ENCODE peak calls at places on chromosomes 16 and 17, in nine cellular contexts. One of them, this sample, is unnamed.

GRCh38 chr17:29612404-29613370 is 10.0 kb downstream of the CORO6 start:
- DNase-seq in stimulated activated CD4-positive, alpha-beta T cell treated with anti-CD3 and anti-CD28 coated beads, Interleukin-1b, Interleukin-23, amount 100 ng/mL, for 4 hours: no peak
- DNase-seq in non-pigmented ciliary epithelial cell: no peak
- DNase-seq in LoVo: no peak
- DNase-seq in frontal cortex: no peak
- DNase-seq in C1 segment of cervical spinal cord: no peak
- DNase-seq in tibial nerve: no peak
- DNase-seq in AG08395: no peak
- DNase-seq in effector memory CD4-positive, alpha-beta T cell: no peak
- DNase-seq in this sample: no peak

GRCh38 chr17:46770818-46771600 is 47.5 kb downstream of the WNT3 start:
- DNase-seq in stimulated activated CD4-positive, alpha-beta T cell treated with anti-CD3 and anti-CD28 coated beads, Interleukin-1b, Interleukin-23, amount 100 ng/mL, for 4 hours: peak
- DNase-seq in non-pigmented ciliary epithelial cell: no peak
- DNase-seq in LoVo: peak
- DNase-seq in frontal cortex: no peak
- DNase-seq in C1 segment of cervical spinal cord: no peak
- DNase-seq in tibial nerve: no peak
- DNase-seq in AG08395: peak
- DNase-seq in effector memory CD4-positive, alpha-beta T cell: no peak
- DNase-seq in this sample: peak

GRCh38 chr17:75096082-75096625 is 8.4 kb downstream of the SLC16A5 start:
- DNase-seq in stimulated activated CD4-positive, alpha-beta T cell treated with anti-CD3 and anti-CD28 coated beads, Interleukin-1b, Interleukin-23, amount 100 ng/mL, for 4 hours: no peak
- DNase-seq in non-pigmented ciliary epithelial cell: no peak
- DNase-seq in LoVo: peak
- DNase-seq in frontal cortex: no peak
- DNase-seq in C1 segment of cervical spinal cord: peak
- DNase-seq in tibial nerve: peak
- DNase-seq in AG08395: peak
- DNase-seq in effector memory CD4-positive, alpha-beta T cell: no peak
- DNase-seq in this sample: peak

GRCh38 chr17:46979023-46979870 is at the start of gene RPRML:
- DNase-seq in stimulated activated CD4-positive, alpha-beta T cell treated with anti-CD3 and anti-CD28 coated beads, Interleukin-1b, Interleukin-23, amount 100 ng/mL, for 4 hours: peak
- DNase-seq in non-pigmented ciliary epithelial cell: no peak
- DNase-seq in LoVo: peak
- DNase-seq in frontal cortex: peak
- DNase-seq in C1 segment of cervical spinal cord: no peak
- DNase-seq in tibial nerve: no peak
- DNase-seq in AG08395: peak
- DNase-seq in effector memory CD4-positive, alpha-beta T cell: no peak
- DNase-seq in this sample: peak

GRCh38 chr17:36614974-36615373 is 13.6 kb downstream of the MRM1 start:
- DNase-seq in stimulated activated CD4-positive, alpha-beta T cell treated with anti-CD3 and anti-CD28 coated beads, Interleukin-1b, Interleukin-23, amount 100 ng/mL, for 4 hours: no peak
- DNase-seq in non-pigmented ciliary epithelial cell: no peak
- DNase-seq in LoVo: no peak
- DNase-seq in frontal cortex: no peak
- DNase-seq in C1 segment of cervical spinal cord: no peak
- DNase-seq in tibial nerve: no peak
- DNase-seq in AG08395: no peak
- DNase-seq in effector memory CD4-positive, alpha-beta T cell: no peak
- DNase-seq in this sample: no peak

GRCh38 chr17:43560461-43561427 is 14.6 kb upstream of the ETV4 start:
- DNase-seq in stimulated activated CD4-positive, alpha-beta T cell treated with anti-CD3 and anti-CD28 coated beads, Interleukin-1b, Interleukin-23, amount 100 ng/mL, for 4 hours: no peak
- DNase-seq in non-pigmented ciliary epithelial cell: no peak
- DNase-seq in LoVo: no peak
- DNase-seq in frontal cortex: no peak
- DNase-seq in C1 segment of cervical spinal cord: no peak
- DNase-seq in tibial nerve: no peak
- DNase-seq in AG08395: no peak
- DNase-seq in effector memory CD4-positive, alpha-beta T cell: no peak
- DNase-seq in this sample: no peak

GRCh38 chr17:77445030-77445907 is 304.5 kb downstream of the SEC14L1 start:
- DNase-seq in stimulated activated CD4-positive, alpha-beta T cell treated with anti-CD3 and anti-CD28 coated beads, Interleukin-1b, Interleukin-23, amount 100 ng/mL, for 4 hours: no peak
- DNase-seq in non-pigmented ciliary epithelial cell: no peak
- DNase-seq in LoVo: no peak
- DNase-seq in frontal cortex: no peak
- DNase-seq in C1 segment of cervical spinal cord: peak
- DNase-seq in tibial nerve: peak
- DNase-seq in AG08395: peak
- DNase-seq in effector memory CD4-positive, alpha-beta T cell: peak
- DNase-seq in this sample: no peak

GRCh38 chr17:47949951-47950350 is 7.7 kb downstream of the PRR15L start:
- DNase-seq in stimulated activated CD4-positive, alpha-beta T cell treated with anti-CD3 and anti-CD28 coated beads, Interleukin-1b, Interleukin-23, amount 100 ng/mL, for 4 hours: no peak
- DNase-seq in non-pigmented ciliary epithelial cell: no peak
- DNase-seq in LoVo: no peak
- DNase-seq in frontal cortex: no peak
- DNase-seq in C1 segment of cervical spinal cord: no peak
- DNase-seq in tibial nerve: no peak
- DNase-seq in AG08395: no peak
- DNase-seq in effector memory CD4-positive, alpha-beta T cell: no peak
- DNase-seq in this sample: no peak

GRCh38 chr17:63537991-63538692 is 12.1 kb upstream of the DCAF7 start:
- DNase-seq in stimulated activated CD4-positive, alpha-beta T cell treated with anti-CD3 and anti-CD28 coated beads, Interleukin-1b, Interleukin-23, amount 100 ng/mL, for 4 hours: no peak
- DNase-seq in non-pigmented ciliary epithelial cell: no peak
- DNase-seq in LoVo: no peak
- DNase-seq in frontal cortex: no peak
- DNase-seq in C1 segment of cervical spinal cord: no peak
- DNase-seq in tibial nerve: no peak
- DNase-seq in AG08395: no peak
- DNase-seq in effector memory CD4-positive, alpha-beta T cell: no peak
- DNase-seq in this sample: peak

GRCh38 chr16:11093578-11094074 is 149.3 kb downstream of the CLEC16A start:
- DNase-seq in stimulated activated CD4-positive, alpha-beta T cell treated with anti-CD3 and anti-CD28 coated beads, Interleukin-1b, Interleukin-23, amount 100 ng/mL, for 4 hours: no peak
- DNase-seq in non-pigmented ciliary epithelial cell: no peak
- DNase-seq in LoVo: no peak
- DNase-seq in frontal cortex: no peak
- DNase-seq in C1 segment of cervical spinal cord: no peak
- DNase-seq in tibial nerve: no peak
- DNase-seq in AG08395: no peak
- DNase-seq in effector memory CD4-positive, alpha-beta T cell: no peak
- DNase-seq in this sample: no peak

GRCh38 chr17:33385133-33385532 is 92.0 kb upstream of the ASIC2 start:
- DNase-seq in stimulated activated CD4-positive, alpha-beta T cell treated with anti-CD3 and anti-CD28 coated beads, Interleukin-1b, Interleukin-23, amount 100 ng/mL, for 4 hours: no peak
- DNase-seq in non-pigmented ciliary epithelial cell: no peak
- DNase-seq in LoVo: no peak
- DNase-seq in frontal cortex: no peak
- DNase-seq in C1 segment of cervical spinal cord: no peak
- DNase-seq in tibial nerve: no peak
- DNase-seq in AG08395: no peak
- DNase-seq in effector memory CD4-positive, alpha-beta T cell: no peak
- DNase-seq in this sample: no peak

GRCh38 chr16:11780988-11781680 is 15.9 kb downstream of the ZC3H7A start:
- DNase-seq in stimulated activated CD4-positive, alpha-beta T cell treated with anti-CD3 and anti-CD28 coated beads, Interleukin-1b, Interleukin-23, amount 100 ng/mL, for 4 hours: no peak
- DNase-seq in non-pigmented ciliary epithelial cell: no peak
- DNase-seq in LoVo: no peak
- DNase-seq in frontal cortex: no peak
- DNase-seq in C1 segment of cervical spinal cord: no peak
- DNase-seq in tibial nerve: no peak
- DNase-seq in AG08395: no peak
- DNase-seq in effector memory CD4-positive, alpha-beta T cell: no peak
- DNase-seq in this sample: no peak

GRCh38 chr17:13996758-13997157 is 72.5 kb upstream of the COX10 start:
- DNase-seq in stimulated activated CD4-positive, alpha-beta T cell treated with anti-CD3 and anti-CD28 coated beads, Interleukin-1b, Interleukin-23, amount 100 ng/mL, for 4 hours: no peak
- DNase-seq in non-pigmented ciliary epithelial cell: no peak
- DNase-seq in LoVo: no peak
- DNase-seq in frontal cortex: no peak
- DNase-seq in C1 segment of cervical spinal cord: no peak
- DNase-seq in tibial nerve: no peak
- DNase-seq in AG08395: no peak
- DNase-seq in effector memory CD4-positive, alpha-beta T cell: no peak
- DNase-seq in this sample: no peak

GRCh38 chr16:29012913-29013641 is 28.2 kb downstream of the LAT start:
- DNase-seq in stimulated activated CD4-positive, alpha-beta T cell treated with anti-CD3 and anti-CD28 coated beads, Interleukin-1b, Interleukin-23, amount 100 ng/mL, for 4 hours: no peak
- DNase-seq in non-pigmented ciliary epithelial cell: no peak
- DNase-seq in LoVo: no peak
- DNase-seq in frontal cortex: no peak
- DNase-seq in C1 segment of cervical spinal cord: no peak
- DNase-seq in tibial nerve: no peak
- DNase-seq in AG08395: no peak
- DNase-seq in effector memory CD4-positive, alpha-beta T cell: no peak
- DNase-seq in this sample: no peak

GRCh38 chr17:62827722-62828498 is 19.8 kb upstream of the MARCHF10 start:
- DNase-seq in stimulated activated CD4-positive, alpha-beta T cell treated with anti-CD3 and anti-CD28 coated beads, Interleukin-1b, Interleukin-23, amount 100 ng/mL, for 4 hours: no peak
- DNase-seq in non-pigmented ciliary epithelial cell: no peak
- DNase-seq in LoVo: peak
- DNase-seq in frontal cortex: no peak
- DNase-seq in C1 segment of cervical spinal cord: no peak
- DNase-seq in tibial nerve: no peak
- DNase-seq in AG08395: no peak
- DNase-seq in effector memory CD4-positive, alpha-beta T cell: no peak
- DNase-seq in this sample: peak

GRCh38 chr17:41595585-41595984 is 8.9 kb upstream of the KRT14 start:
- DNase-seq in stimulated activated CD4-positive, alpha-beta T cell treated with anti-CD3 and anti-CD28 coated beads, Interleukin-1b, Interleukin-23, amount 100 ng/mL, for 4 hours: no peak
- DNase-seq in non-pigmented ciliary epithelial cell: no peak
- DNase-seq in LoVo: no peak
- DNase-seq in frontal cortex: no peak
- DNase-seq in C1 segment of cervical spinal cord: no peak
- DNase-seq in tibial nerve: no peak
- DNase-seq in AG08395: no peak
- DNase-seq in effector memory CD4-positive, alpha-beta T cell: no peak
- DNase-seq in this sample: no peak

GRCh38 chr17:81487487-81488275 is 24.9 kb downstream of the ACTG1 start:
- DNase-seq in stimulated activated CD4-positive, alpha-beta T cell treated with anti-CD3 and anti-CD28 coated beads, Interleukin-1b, Interleukin-23, amount 100 ng/mL, for 4 hours: peak
- DNase-seq in non-pigmented ciliary epithelial cell: no peak
- DNase-seq in LoVo: peak
- DNase-seq in frontal cortex: peak
- DNase-seq in C1 segment of cervical spinal cord: no peak
- DNase-seq in tibial nerve: peak
- DNase-seq in AG08395: peak
- DNase-seq in effector memory CD4-positive, alpha-beta T cell: peak
- DNase-seq in this sample: peak

GRCh38 chr17:44565866-44566443 is 8.7 kb downstream of the FZD2 start:
- DNase-seq in stimulated activated CD4-positive, alpha-beta T cell treated with anti-CD3 and anti-CD28 coated beads, Interleukin-1b, Interleukin-23, amount 100 ng/mL, for 4 hours: no peak
- DNase-seq in non-pigmented ciliary epithelial cell: no peak
- DNase-seq in LoVo: no peak
- DNase-seq in frontal cortex: no peak
- DNase-seq in C1 segment of cervical spinal cord: no peak
- DNase-seq in tibial nerve: no peak
- DNase-seq in AG08395: no peak
- DNase-seq in effector memory CD4-positive, alpha-beta T cell: no peak
- DNase-seq in this sample: no peak

GRCh38 chr16:69522732-69523404 is 42.9 kb upstream of the NFAT5 start:
- DNase-seq in stimulated activated CD4-positive, alpha-beta T cell treated with anti-CD3 and anti-CD28 coated beads, Interleukin-1b, Interleukin-23, amount 100 ng/mL, for 4 hours: no peak
- DNase-seq in non-pigmented ciliary epithelial cell: no peak
- DNase-seq in LoVo: peak
- DNase-seq in frontal cortex: no peak
- DNase-seq in C1 segment of cervical spinal cord: no peak
- DNase-seq in tibial nerve: no peak
- DNase-seq in AG08395: no peak
- DNase-seq in effector memory CD4-positive, alpha-beta T cell: no peak
- DNase-seq in this sample: no peak

GRCh38 chr17:77479817-77480508 is 339.2 kb downstream of the SEC14L1 start:
- DNase-seq in stimulated activated CD4-positive, alpha-beta T cell treated with anti-CD3 and anti-CD28 coated beads, Interleukin-1b, Interleukin-23, amount 100 ng/mL, for 4 hours: no peak
- DNase-seq in non-pigmented ciliary epithelial cell: no peak
- DNase-seq in LoVo: no peak
- DNase-seq in frontal cortex: no peak
- DNase-seq in C1 segment of cervical spinal cord: no peak
- DNase-seq in tibial nerve: no peak
- DNase-seq in AG08395: no peak
- DNase-seq in effector memory CD4-positive, alpha-beta T cell: no peak
- DNase-seq in this sample: peak